ENCODE peak calls at places on chromosome 1, in five cellular contexts. One of them, this sample, is unnamed. For H3K4me1, the result is how much of the 10 kb centered on the place peaks cover.

GRCh38 chr1:201180901-201181300 is 9.7 kb upstream of the IGFN1 start:
- DNase-seq in mammary epithelial cell: no peak
- DNase-seq in PC-9: no peak
- DNase-seq in hepatocyte: no peak
- DNase-seq in fibroblast of lung: no peak
- DNase-seq in this sample: no peak

GRCh38 chr1:117368116-117369108 is 1.2 kb downstream of the MAN1A2 start:
- DNase-seq in mammary epithelial cell: peak
- DNase-seq in PC-9: no peak
- DNase-seq in hepatocyte: peak
- DNase-seq in fibroblast of lung: no peak
- DNase-seq in this sample: peak

GRCh38 chr1:7403265-7404045 is 367.6 kb upstream of the VAMP3 start:
- DNase-seq in mammary epithelial cell: peak
- DNase-seq in PC-9: no peak
- DNase-seq in hepatocyte: no peak
- DNase-seq in fibroblast of lung: no peak
- DNase-seq in this sample: no peak

GRCh38 chr1:113903496-113904291 is 905 bp downstream of the AP4B1 start:
- DNase-seq in mammary epithelial cell: no peak
- DNase-seq in PC-9: no peak
- DNase-seq in hepatocyte: no peak
- DNase-seq in fibroblast of lung: no peak
- DNase-seq in this sample: peak

GRCh38 chr1:93844262-93845045 is 34.6 kb downstream of the DNTTIP2 start:
- DNase-seq in mammary epithelial cell: peak
- DNase-seq in PC-9: peak
- DNase-seq in hepatocyte: peak
- DNase-seq in fibroblast of lung: peak
- DNase-seq in this sample: peak

GRCh38 chr1:91622586-91622985 is 121.9 kb downstream of the CDC7 start:
- DNase-seq in mammary epithelial cell: no peak
- DNase-seq in PC-9: no peak
- DNase-seq in hepatocyte: no peak
- DNase-seq in fibroblast of lung: peak
- DNase-seq in this sample: no peak

GRCh38 chr1:98921817-98922216 is 82.8 kb downstream of the PLPPR5 start:
- DNase-seq in mammary epithelial cell: peak
- DNase-seq in PC-9: no peak
- DNase-seq in hepatocyte: no peak
- DNase-seq in fibroblast of lung: no peak
- DNase-seq in this sample: no peak

GRCh38 chr1:211897011-211897410 is 66.4 kb upstream of the LPGAT1 start:
- DNase-seq in mammary epithelial cell: no peak
- DNase-seq in PC-9: no peak
- DNase-seq in hepatocyte: no peak
- DNase-seq in fibroblast of lung: no peak
- DNase-seq in this sample: no peak

GRCh38 chr1:56645663-56646330 is 683 bp downstream of the PRKAA2 start:
- DNase-seq in mammary epithelial cell: peak
- DNase-seq in PC-9: no peak
- DNase-seq in hepatocyte: no peak
- DNase-seq in fibroblast of lung: no peak
- DNase-seq in this sample: no peak

GRCh38 chr1:174114106-174114505 is 45.2 kb upstream of the RABGAP1L start:
- DNase-seq in mammary epithelial cell: no peak
- DNase-seq in PC-9: no peak
- DNase-seq in hepatocyte: no peak
- DNase-seq in fibroblast of lung: no peak
- DNase-seq in this sample: no peak

GRCh38 chr1:53946252-53947171 is at the start of gene LRRC42:
- DNase-seq in mammary epithelial cell: no peak
- DNase-seq in PC-9: no peak
- DNase-seq in hepatocyte: peak
- DNase-seq in fibroblast of lung: no peak
- DNase-seq in this sample: no peak

GRCh38 chr1:101259744-101260148 is 22.9 kb downstream of the S1PR1 start:
- DNase-seq in mammary epithelial cell: peak
- DNase-seq in PC-9: no peak
- DNase-seq in hepatocyte: no peak
- DNase-seq in fibroblast of lung: peak
- DNase-seq in this sample: no peak

GRCh38 chr1:60867782-60868181 is 214.6 kb upstream of the NFIA start:
- DNase-seq in mammary epithelial cell: no peak
- DNase-seq in PC-9: no peak
- DNase-seq in hepatocyte: no peak
- DNase-seq in fibroblast of lung: no peak
- DNase-seq in this sample: no peak

GRCh38 chr1:162026906-162027305 is 3.2 kb upstream of the OLFML2B start:
- DNase-seq in mammary epithelial cell: no peak
- DNase-seq in PC-9: no peak
- DNase-seq in hepatocyte: no peak
- DNase-seq in fibroblast of lung: peak
- DNase-seq in this sample: no peak

GRCh38 chr1:162022626-162023025 is 1.0 kb downstream of the OLFML2B start:
- DNase-seq in mammary epithelial cell: no peak
- DNase-seq in PC-9: no peak
- DNase-seq in hepatocyte: no peak
- DNase-seq in fibroblast of lung: no peak
- DNase-seq in this sample: no peak

GRCh38 chr1:162021124-162021523 is 2.5 kb downstream of the OLFML2B start:
- DNase-seq in mammary epithelial cell: no peak
- DNase-seq in PC-9: no peak
- DNase-seq in hepatocyte: no peak
- DNase-seq in fibroblast of lung: no peak
- DNase-seq in this sample: no peak

GRCh38 chr1:162023181-162023546 is 505 bp downstream of the OLFML2B start:
- DNase-seq in mammary epithelial cell: no peak
- DNase-seq in PC-9: no peak
- DNase-seq in hepatocyte: no peak
- DNase-seq in fibroblast of lung: no peak
- DNase-seq in this sample: no peak

DNA sequence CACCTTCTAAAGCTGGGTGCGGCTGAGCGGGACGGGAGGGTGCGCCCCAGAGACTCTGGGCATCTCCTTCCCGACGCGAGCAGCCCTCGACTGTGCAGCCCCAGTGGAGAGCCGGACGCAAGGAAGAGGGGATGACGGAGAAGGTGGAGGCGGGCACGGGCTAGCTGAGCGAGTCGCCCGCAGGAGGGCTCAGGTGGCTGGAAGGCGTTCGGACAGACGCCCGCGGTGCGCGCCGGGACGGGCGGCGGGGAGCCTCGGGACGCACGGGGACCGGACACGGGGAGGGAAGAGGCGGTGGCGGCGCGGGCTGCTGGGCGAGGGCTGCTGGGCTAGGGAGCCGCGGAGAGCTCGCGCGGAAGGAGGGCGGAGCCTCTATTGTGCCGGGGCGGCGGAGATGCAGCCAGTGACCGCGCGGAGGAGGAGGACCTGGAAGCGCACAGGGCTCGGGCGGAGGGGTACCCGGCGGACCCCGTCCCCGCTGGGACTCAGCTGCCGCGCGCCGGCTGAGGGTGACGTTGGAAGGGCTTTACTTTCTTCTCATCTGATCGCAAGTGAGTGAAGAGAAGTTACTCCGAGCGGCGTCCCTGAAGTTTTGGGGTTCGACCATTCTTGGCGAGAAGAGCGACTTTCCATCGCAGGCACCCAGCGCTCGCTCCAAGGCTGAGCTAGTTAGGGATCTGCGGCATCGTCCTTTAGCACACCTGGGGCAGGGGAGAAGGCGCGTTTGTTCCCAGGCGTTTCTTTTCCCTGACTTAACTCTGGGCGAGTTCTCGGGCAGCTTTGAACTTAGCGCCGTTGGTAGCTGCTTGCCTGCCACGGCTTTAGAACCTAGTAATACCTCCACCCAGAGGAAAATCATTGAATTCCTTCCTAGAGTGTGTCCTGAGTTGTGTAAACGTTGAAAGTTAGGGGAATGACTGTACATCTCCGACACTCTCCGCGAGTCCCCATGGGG is at the start of gene OLFML2B:
- DNase-seq in mammary epithelial cell: peak
- DNase-seq in PC-9: peak
- DNase-seq in hepatocyte: peak
- DNase-seq in fibroblast of lung: peak
- DNase-seq in this sample: peak
- TF ChIP-seq EZH2 in mammary epithelial cell: no peak
- TF ChIP-seq EZH2 in PC-9: no peak
- TF ChIP-seq EZH2 in hepatocyte: no peak
- TF ChIP-seq EZH2 in fibroblast of lung: no peak
- TF ChIP-seq EZH2 in this sample: peak

GRCh38 chr1:183040600-183040999 is 17.4 kb downstream of the LAMC1 start:
- DNase-seq in mammary epithelial cell: no peak
- DNase-seq in PC-9: no peak
- DNase-seq in hepatocyte: no peak
- DNase-seq in fibroblast of lung: peak
- DNase-seq in this sample: no peak

GRCh38 chr1:183038913-183039312 is 15.7 kb downstream of the LAMC1 start:
- DNase-seq in mammary epithelial cell: no peak
- DNase-seq in PC-9: no peak
- DNase-seq in hepatocyte: no peak
- DNase-seq in fibroblast of lung: no peak
- DNase-seq in this sample: no peak

GRCh38 chr1:183038333-183038876 is 15.2 kb downstream of the LAMC1 start:
- DNase-seq in mammary epithelial cell: no peak
- DNase-seq in PC-9: no peak
- DNase-seq in hepatocyte: no peak
- DNase-seq in fibroblast of lung: no peak
- DNase-seq in this sample: no peak

GRCh38 chr1:183039985-183040447 is 16.8 kb downstream of the LAMC1 start:
- DNase-seq in mammary epithelial cell: peak
- DNase-seq in PC-9: no peak
- DNase-seq in hepatocyte: no peak
- DNase-seq in fibroblast of lung: peak
- DNase-seq in this sample: no peak

GRCh38 chr1:183039330-183039729 is 16.1 kb downstream of the LAMC1 start:
- DNase-seq in mammary epithelial cell: no peak
- DNase-seq in PC-9: no peak
- DNase-seq in hepatocyte: no peak
- DNase-seq in fibroblast of lung: no peak
- DNase-seq in this sample: no peak
- H3K4me1 ChIP-seq in mammary epithelial cell: under half
- H3K4me1 ChIP-seq in PC-9: under half
- H3K4me1 ChIP-seq in hepatocyte: under half
- H3K4me1 ChIP-seq in fibroblast of lung: under half
- H3K4me1 ChIP-seq in this sample: under half

DNA sequence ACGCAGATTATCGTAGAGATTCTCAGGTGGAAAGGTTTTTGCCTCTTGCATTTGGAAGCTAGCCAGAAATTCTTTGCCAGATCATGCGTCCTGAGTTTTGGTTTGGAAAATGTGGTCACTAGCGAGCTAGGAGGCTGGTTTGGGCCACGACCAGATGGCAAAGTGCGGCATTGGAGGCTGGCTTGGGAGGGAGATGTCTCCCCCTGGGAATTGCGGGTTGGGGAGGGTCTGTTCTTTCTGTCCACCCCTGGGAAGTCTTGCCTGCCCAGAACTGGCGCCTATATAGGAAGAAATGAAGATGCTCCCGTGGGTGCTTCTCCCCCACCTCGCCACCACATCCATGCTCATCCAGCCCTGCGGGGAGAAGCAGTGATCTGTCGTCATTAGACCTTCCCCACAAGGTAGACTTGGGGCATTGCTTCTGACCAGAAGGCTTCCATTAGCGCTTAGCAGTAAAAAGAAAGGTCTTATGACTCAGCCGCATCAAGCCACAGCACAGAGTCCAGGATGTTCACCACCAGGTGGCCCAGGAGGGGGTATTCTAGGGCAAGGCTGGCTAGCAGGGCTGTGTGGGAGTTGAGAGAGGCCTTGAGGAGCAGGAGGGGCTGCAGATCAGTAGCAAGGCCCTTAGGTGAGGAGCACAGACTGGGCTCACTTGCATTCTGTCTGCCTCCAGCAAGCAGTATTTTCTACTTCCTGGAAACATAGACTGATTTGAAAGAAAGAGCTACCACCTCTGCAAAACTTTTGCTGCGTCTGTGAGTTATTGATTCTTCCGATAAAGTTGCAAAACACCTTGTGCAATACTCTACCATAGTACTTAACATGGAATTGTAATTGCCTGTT is 1.5 kb upstream of the PTP4A2 start:
- DNase-seq in mammary epithelial cell: peak
- DNase-seq in PC-9: peak
- DNase-seq in hepatocyte: peak
- DNase-seq in fibroblast of lung: peak
- DNase-seq in this sample: peak
- H2AFZ ChIP-seq in mammary epithelial cell: peak
- H2AFZ ChIP-seq in PC-9: peak
- H2AFZ ChIP-seq in hepatocyte: no peak
- H2AFZ ChIP-seq in fibroblast of lung: no peak
- H2AFZ ChIP-seq in this sample: peak

GRCh38 chr1:241957692-241958494 is at the start of gene BECN2:
- DNase-seq in mammary epithelial cell: no peak
- DNase-seq in PC-9: no peak
- DNase-seq in hepatocyte: no peak
- DNase-seq in fibroblast of lung: no peak
- DNase-seq in this sample: no peak
- TF ChIP-seq EZH2 in mammary epithelial cell: no peak
- TF ChIP-seq EZH2 in PC-9: no peak
- TF ChIP-seq EZH2 in hepatocyte: no peak
- TF ChIP-seq EZH2 in fibroblast of lung: no peak
- TF ChIP-seq EZH2 in this sample: no peak

DNA sequence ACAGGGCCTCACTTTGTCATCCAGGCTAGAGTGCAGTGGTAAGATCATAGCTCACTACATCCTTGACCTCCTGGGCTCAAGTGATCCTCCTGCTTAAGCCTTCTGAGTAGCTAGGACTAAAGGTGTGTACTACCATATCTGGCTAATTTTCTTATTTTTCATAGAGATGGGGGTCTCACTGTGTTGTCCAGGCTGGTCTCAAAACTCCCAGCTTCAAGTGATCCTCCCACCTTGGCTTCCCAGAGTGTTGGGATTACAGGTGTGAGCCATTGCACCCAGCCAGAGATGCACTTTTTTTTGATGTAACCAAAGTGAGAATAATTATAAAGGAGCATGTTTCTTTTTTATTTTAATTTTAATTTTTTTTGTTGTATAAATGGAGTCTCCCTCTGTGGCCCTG is 28.4 kb downstream of the CLIC4 start:
- DNase-seq in mammary epithelial cell: no peak
- DNase-seq in PC-9: no peak
- DNase-seq in hepatocyte: no peak
- DNase-seq in fibroblast of lung: no peak
- DNase-seq in this sample: no peak
- H3K4me1 ChIP-seq in mammary epithelial cell: under half
- H3K4me1 ChIP-seq in PC-9: under half
- H3K4me1 ChIP-seq in hepatocyte: under half
- H3K4me1 ChIP-seq in fibroblast of lung: under half
- H3K4me1 ChIP-seq in this sample: under half

DNA sequence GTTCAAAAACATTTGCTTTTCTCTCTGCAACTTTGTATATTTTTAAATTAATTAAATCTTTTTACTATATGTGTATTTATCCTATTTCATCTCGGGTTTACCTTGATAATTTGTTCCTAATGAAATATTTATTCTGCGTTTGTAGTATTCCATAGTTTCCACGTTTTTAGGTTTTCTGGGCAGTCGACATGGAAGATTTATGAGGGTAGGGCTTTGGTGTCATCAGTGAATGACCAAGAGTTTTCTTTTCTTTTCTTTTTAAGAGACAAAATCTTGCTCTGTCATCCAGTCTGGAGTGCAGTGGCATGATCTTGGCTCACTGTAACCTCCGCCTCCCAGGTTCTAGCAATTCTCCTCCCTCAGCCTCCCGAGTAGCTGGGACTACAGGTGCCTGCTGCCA is 17.2 kb upstream of the ZNF669 start:
- DNase-seq in mammary epithelial cell: no peak
- DNase-seq in PC-9: no peak
- DNase-seq in hepatocyte: no peak
- DNase-seq in fibroblast of lung: no peak
- DNase-seq in this sample: no peak
- H2AFZ ChIP-seq in mammary epithelial cell: no peak
- H2AFZ ChIP-seq in PC-9: no peak
- H2AFZ ChIP-seq in hepatocyte: no peak
- H2AFZ ChIP-seq in fibroblast of lung: no peak
- H2AFZ ChIP-seq in this sample: no peak